ENCODE peak calls at places on chromosomes 3 and 15, in eight cellular contexts. One of them, this sample, is unnamed.

GRCh38 chr15:71730277-71731144 is 79.8 kb upstream of the NR2E3 start:
- DNase-seq in stomach: peak
- DNase-seq in breast epithelium: peak
- DNase-seq in testis: peak
- DNase-seq in adrenal gland: peak
- DNase-seq in WERI-Rb-1: peak
- DNase-seq in transverse colon: peak
- DNase-seq in OCI-LY7: peak
- DNase-seq in this sample: no peak

GRCh38 chr15:92000709-92001108 is 147.2 kb downstream of the SLCO3A1 start:
- DNase-seq in transverse colon: no peak
- DNase-seq in stomach: no peak
- DNase-seq in breast epithelium: no peak
- DNase-seq in adrenal gland: no peak
- DNase-seq in OCI-LY7: peak
- DNase-seq in testis: no peak
- DNase-seq in WERI-Rb-1: no peak
- DNase-seq in this sample: no peak

GRCh38 chr3:128714887-128715496 is 11.0 kb upstream of the RAB7A start:
- DNase-seq in adrenal gland: no peak
- DNase-seq in stomach: no peak
- DNase-seq in testis: no peak
- DNase-seq in OCI-LY7: peak
- DNase-seq in WERI-Rb-1: no peak
- DNase-seq in transverse colon: peak
- DNase-seq in breast epithelium: no peak
- DNase-seq in this sample: no peak

GRCh38 chr3:152657002-152657400 is 177.9 kb upstream of the P2RY1 start:
- DNase-seq in adrenal gland: no peak
- DNase-seq in testis: no peak
- DNase-seq in stomach: no peak
- DNase-seq in OCI-LY7: no peak
- DNase-seq in breast epithelium: no peak
- DNase-seq in WERI-Rb-1: no peak
- DNase-seq in transverse colon: no peak
- DNase-seq in this sample: no peak

GRCh38 chr3:48514431-48515227 is 10.7 kb upstream of the SHISA5 start:
- DNase-seq in breast epithelium: no peak
- DNase-seq in transverse colon: no peak
- DNase-seq in stomach: no peak
- DNase-seq in testis: no peak
- DNase-seq in OCI-LY7: peak
- DNase-seq in WERI-Rb-1: no peak
- DNase-seq in adrenal gland: no peak
- DNase-seq in this sample: no peak

GRCh38 chr3:153977148-153977547 is 144.0 kb upstream of the ARHGEF26 start:
- DNase-seq in transverse colon: no peak
- DNase-seq in stomach: no peak
- DNase-seq in OCI-LY7: no peak
- DNase-seq in adrenal gland: no peak
- DNase-seq in testis: peak
- DNase-seq in breast epithelium: peak
- DNase-seq in WERI-Rb-1: no peak
- DNase-seq in this sample: no peak

GRCh38 chr3:127660621-127661253 is 12.0 kb upstream of the ABTB1 start:
- DNase-seq in OCI-LY7: no peak
- DNase-seq in stomach: no peak
- DNase-seq in adrenal gland: no peak
- DNase-seq in testis: no peak
- DNase-seq in transverse colon: no peak
- DNase-seq in breast epithelium: no peak
- DNase-seq in WERI-Rb-1: no peak
- DNase-seq in this sample: no peak

GRCh38 chr3:190024912-190025311 is 95.8 kb downstream of the P3H2 start:
- DNase-seq in WERI-Rb-1: no peak
- DNase-seq in OCI-LY7: no peak
- DNase-seq in breast epithelium: no peak
- DNase-seq in testis: no peak
- DNase-seq in stomach: no peak
- DNase-seq in transverse colon: no peak
- DNase-seq in adrenal gland: no peak
- DNase-seq in this sample: no peak

GRCh38 chr15:74387988-74388955 is 20.8 kb upstream of the CYP11A1 start:
- DNase-seq in breast epithelium: peak
- DNase-seq in testis: no peak
- DNase-seq in transverse colon: no peak
- DNase-seq in WERI-Rb-1: no peak
- DNase-seq in adrenal gland: no peak
- DNase-seq in stomach: no peak
- DNase-seq in OCI-LY7: no peak
- DNase-seq in this sample: no peak

GRCh38 chr3:103906808-103907207 is 1459.9 kb upstream of the ALCAM start:
- DNase-seq in OCI-LY7: no peak
- DNase-seq in testis: no peak
- DNase-seq in transverse colon: no peak
- DNase-seq in breast epithelium: no peak
- DNase-seq in WERI-Rb-1: no peak
- DNase-seq in adrenal gland: no peak
- DNase-seq in stomach: no peak
- DNase-seq in this sample: no peak

GRCh38 chr3:66312039-66312438 is 91.2 kb downstream of the SLC25A26 start:
- DNase-seq in WERI-Rb-1: no peak
- DNase-seq in adrenal gland: no peak
- DNase-seq in OCI-LY7: no peak
- DNase-seq in testis: no peak
- DNase-seq in transverse colon: no peak
- DNase-seq in stomach: no peak
- DNase-seq in breast epithelium: no peak
- DNase-seq in this sample: no peak

GRCh38 chr3:126487151-126487771 is 11.6 kb upstream of the ZXDC start:
- DNase-seq in stomach: no peak
- DNase-seq in adrenal gland: peak
- DNase-seq in testis: peak
- DNase-seq in OCI-LY7: peak
- DNase-seq in breast epithelium: no peak
- DNase-seq in WERI-Rb-1: no peak
- DNase-seq in transverse colon: no peak
- DNase-seq in this sample: peak

GRCh38 chr3:61524933-61525332 is 36.4 kb upstream of the PTPRG start:
- DNase-seq in breast epithelium: no peak
- DNase-seq in WERI-Rb-1: no peak
- DNase-seq in transverse colon: no peak
- DNase-seq in testis: no peak
- DNase-seq in adrenal gland: peak
- DNase-seq in OCI-LY7: no peak
- DNase-seq in stomach: no peak
- DNase-seq in this sample: no peak

GRCh38 chr15:52493968-52494367 is 34.7 kb downstream of the MYO5A start:
- DNase-seq in breast epithelium: no peak
- DNase-seq in OCI-LY7: no peak
- DNase-seq in transverse colon: no peak
- DNase-seq in WERI-Rb-1: no peak
- DNase-seq in testis: no peak
- DNase-seq in adrenal gland: no peak
- DNase-seq in stomach: no peak
- DNase-seq in this sample: no peak

GRCh38 chr15:100528833-100529428 is at the start of gene CERS3:
- DNase-seq in testis: no peak
- DNase-seq in OCI-LY7: no peak
- DNase-seq in breast epithelium: no peak
- DNase-seq in stomach: no peak
- DNase-seq in WERI-Rb-1: no peak
- DNase-seq in adrenal gland: no peak
- DNase-seq in transverse colon: no peak
- DNase-seq in this sample: no peak

GRCh38 chr15:60395276-60396011 is 2.3 kb downstream of the ANXA2 start:
- DNase-seq in stomach: no peak
- DNase-seq in WERI-Rb-1: no peak
- DNase-seq in adrenal gland: no peak
- DNase-seq in OCI-LY7: no peak
- DNase-seq in transverse colon: no peak
- DNase-seq in testis: no peak
- DNase-seq in breast epithelium: no peak
- DNase-seq in this sample: no peak

GRCh38 chr3:134904333-134904771 is 109.3 kb downstream of the EPHB1 start:
- DNase-seq in stomach: no peak
- DNase-seq in WERI-Rb-1: no peak
- DNase-seq in adrenal gland: no peak
- DNase-seq in testis: no peak
- DNase-seq in transverse colon: no peak
- DNase-seq in breast epithelium: no peak
- DNase-seq in OCI-LY7: no peak
- DNase-seq in this sample: no peak

GRCh38 chr3:194306109-194306686 is 44.9 kb downstream of the CPN2 start:
- DNase-seq in stomach: no peak
- DNase-seq in transverse colon: no peak
- DNase-seq in OCI-LY7: peak
- DNase-seq in breast epithelium: no peak
- DNase-seq in adrenal gland: peak
- DNase-seq in testis: no peak
- DNase-seq in WERI-Rb-1: no peak
- DNase-seq in this sample: no peak

GRCh38 chr15:99087405-99087943 is 17.4 kb upstream of the SYNM start:
- DNase-seq in stomach: no peak
- DNase-seq in testis: no peak
- DNase-seq in adrenal gland: no peak
- DNase-seq in breast epithelium: no peak
- DNase-seq in WERI-Rb-1: no peak
- DNase-seq in transverse colon: no peak
- DNase-seq in OCI-LY7: no peak
- DNase-seq in this sample: no peak

GRCh38 chr3:42097166-42097946 is 6.2 kb downstream of the TRAK1 start:
- DNase-seq in OCI-LY7: no peak
- DNase-seq in stomach: no peak
- DNase-seq in transverse colon: no peak
- DNase-seq in breast epithelium: no peak
- DNase-seq in testis: no peak
- DNase-seq in adrenal gland: no peak
- DNase-seq in WERI-Rb-1: no peak
- DNase-seq in this sample: no peak

GRCh38 chr3:122560680-122561079 is 3.4 kb downstream of the PARP9 start:
- DNase-seq in OCI-LY7: peak
- DNase-seq in WERI-Rb-1: peak
- DNase-seq in breast epithelium: no peak
- DNase-seq in adrenal gland: no peak
- DNase-seq in stomach: peak
- DNase-seq in testis: peak
- DNase-seq in transverse colon: peak
- DNase-seq in this sample: no peak

GRCh38 chr3:72665701-72666443 is 182.4 kb downstream of the SHQ1 start:
- DNase-seq in testis: peak
- DNase-seq in transverse colon: peak
- DNase-seq in stomach: peak
- DNase-seq in breast epithelium: no peak
- DNase-seq in WERI-Rb-1: peak
- DNase-seq in adrenal gland: peak
- DNase-seq in OCI-LY7: peak
- DNase-seq in this sample: no peak

GRCh38 chr3:171366043-171366442 is 94.2 kb downstream of the TNIK start:
- DNase-seq in WERI-Rb-1: no peak
- DNase-seq in breast epithelium: no peak
- DNase-seq in testis: no peak
- DNase-seq in transverse colon: no peak
- DNase-seq in OCI-LY7: no peak
- DNase-seq in adrenal gland: no peak
- DNase-seq in stomach: no peak
- DNase-seq in this sample: no peak
- H3K27ac ChIP-seq in WERI-Rb-1: no peak
- H3K27ac ChIP-seq in breast epithelium: no peak
- H3K27ac ChIP-seq in testis: no peak
- H3K27ac ChIP-seq in transverse colon: no peak
- H3K27ac ChIP-seq in OCI-LY7: no peak
- H3K27ac ChIP-seq in adrenal gland: no peak
- H3K27ac ChIP-seq in stomach: no peak
- H3K27ac ChIP-seq in this sample: no peak

GRCh38 chr3:16849240-16849639 is 35.5 kb upstream of the PLCL2 start:
- DNase-seq in OCI-LY7: peak
- DNase-seq in breast epithelium: no peak
- DNase-seq in WERI-Rb-1: no peak
- DNase-seq in transverse colon: peak
- DNase-seq in adrenal gland: peak
- DNase-seq in stomach: peak
- DNase-seq in testis: peak
- DNase-seq in this sample: no peak
- H3K27ac ChIP-seq in OCI-LY7: no peak
- H3K27ac ChIP-seq in breast epithelium: no peak
- H3K27ac ChIP-seq in WERI-Rb-1: no peak
- H3K27ac ChIP-seq in transverse colon: peak
- H3K27ac ChIP-seq in adrenal gland: no peak
- H3K27ac ChIP-seq in stomach: no peak
- H3K27ac ChIP-seq in testis: peak
- H3K27ac ChIP-seq in this sample: no peak

GRCh38 chr3:138114431-138114918 is 933 bp downstream of the DZIP1L start:
- DNase-seq in breast epithelium: no peak
- DNase-seq in transverse colon: no peak
- DNase-seq in OCI-LY7: no peak
- DNase-seq in WERI-Rb-1: peak
- DNase-seq in adrenal gland: no peak
- DNase-seq in testis: no peak
- DNase-seq in stomach: no peak
- DNase-seq in this sample: no peak
- H3K27ac ChIP-seq in breast epithelium: peak
- H3K27ac ChIP-seq in transverse colon: peak
- H3K27ac ChIP-seq in OCI-LY7: no peak
- H3K27ac ChIP-seq in WERI-Rb-1: peak
- H3K27ac ChIP-seq in adrenal gland: peak
- H3K27ac ChIP-seq in testis: peak
- H3K27ac ChIP-seq in stomach: peak
- H3K27ac ChIP-seq in this sample: peak

GRCh38 chr15:55402707-55403106 is 5.5 kb downstream of the CCPG1 start:
- DNase-seq in testis: no peak
- DNase-seq in OCI-LY7: peak
- DNase-seq in breast epithelium: no peak
- DNase-seq in transverse colon: no peak
- DNase-seq in WERI-Rb-1: no peak
- DNase-seq in stomach: no peak
- DNase-seq in adrenal gland: no peak
- DNase-seq in this sample: no peak

GRCh38 chr15:55401786-55402246 is 6.3 kb downstream of the CCPG1 start:
- DNase-seq in testis: no peak
- DNase-seq in adrenal gland: no peak
- DNase-seq in stomach: no peak
- DNase-seq in breast epithelium: no peak
- DNase-seq in OCI-LY7: no peak
- DNase-seq in WERI-Rb-1: no peak
- DNase-seq in transverse colon: no peak
- DNase-seq in this sample: no peak

GRCh38 chr15:55407631-55407948 is 569 bp downstream of the CCPG1 start:
- DNase-seq in adrenal gland: no peak
- DNase-seq in OCI-LY7: no peak
- DNase-seq in testis: no peak
- DNase-seq in breast epithelium: no peak
- DNase-seq in stomach: no peak
- DNase-seq in WERI-Rb-1: no peak
- DNase-seq in transverse colon: no peak
- DNase-seq in this sample: no peak

GRCh38 chr15:55407949-55408766 is at the start of the genes CCPG1 and PIERCE2:
- DNase-seq in WERI-Rb-1: peak
- DNase-seq in transverse colon: peak
- DNase-seq in testis: peak
- DNase-seq in breast epithelium: peak
- DNase-seq in OCI-LY7: peak
- DNase-seq in adrenal gland: peak
- DNase-seq in stomach: peak
- DNase-seq in this sample: peak

GRCh38 chr15:55403531-55403930 is 4.6 kb downstream of the CCPG1 start:
- DNase-seq in testis: no peak
- DNase-seq in adrenal gland: no peak
- DNase-seq in WERI-Rb-1: no peak
- DNase-seq in OCI-LY7: peak
- DNase-seq in transverse colon: no peak
- DNase-seq in breast epithelium: no peak
- DNase-seq in stomach: no peak
- DNase-seq in this sample: no peak
- H3K27ac ChIP-seq in testis: no peak
- H3K27ac ChIP-seq in adrenal gland: no peak
- H3K27ac ChIP-seq in WERI-Rb-1: no peak
- H3K27ac ChIP-seq in OCI-LY7: peak
- H3K27ac ChIP-seq in transverse colon: peak
- H3K27ac ChIP-seq in breast epithelium: no peak
- H3K27ac ChIP-seq in stomach: peak
- H3K27ac ChIP-seq in this sample: no peak